ENCODE peak calls at places on chromosomes 4 and X, in nine cellular contexts. E is mucosa of descending colon; G is stimulated activated CD8-positive, alpha-beta memory T cell treated with anti-CD3 and anti-CD28 coated beads, Interleukin-7, amount 100 ng/mL, for 24 hours; Q is ACHN; X is RCC 7860; Y is bronchial epithelial cell; R is LoVo; H is effector memory CD4-positive, alpha-beta T cell; M is naive thymus-derived CD4-positive, alpha-beta T cell. D is an unnamed sample.

GRCh38 chrX:109485470-109486340 is 3.8 kb upstream of the GUCY2F start:
- DNase-seq in E (peak), Y (peak), H (peak), Q (peak), R (peak), M (peak), G (peak), X (peak), D (no peak)

GRCh38 chr4:2930821-2931764 is 32.1 kb downstream of the NOP14 start:
- DNase-seq in X (no peak), M (no peak), Q (no peak), R (no peak), G (no peak), H (no peak), Y (no peak), E (peak), D (no peak)

GRCh38 chr4:31530555-31530954 is 810.4 kb downstream of the PCDH7 start:
- DNase-seq in R (no peak), M (no peak), H (no peak), Q (no peak), Y (no peak), X (no peak), E (no peak), G (no peak), D (no peak)

GRCh38 chrX:111180750-111181240 is 84.8 kb downstream of the PAK3 start:
- DNase-seq in X (no peak), H (no peak), G (no peak), E (no peak), Y (no peak), M (no peak), Q (no peak), R (no peak), D (no peak)

GRCh38 chrX:49041683-49042529 is 1.3 kb downstream of the TFE3 start:
- DNase-seq in R (peak), X (peak), M (no peak), E (no peak), Y (peak), G (no peak), H (no peak), Q (peak), D (no peak)

GRCh38 chr4:161522031-161522430 is 641.8 kb downstream of the FSTL5 start:
- DNase-seq in M (no peak), Q (no peak), R (no peak), G (no peak), Y (no peak), X (no peak), H (no peak), E (no peak), D (no peak)

GRCh38 chr4:37561803-37562207 is 124.4 kb downstream of the RELL1 start:
- DNase-seq in M (no peak), Q (no peak), X (peak), G (no peak), E (no peak), Y (peak), R (no peak), H (no peak), D (no peak)

GRCh38 chrX:68894513-68895338 is 65.9 kb downstream of the EFNB1 start:
- DNase-seq in Y (peak), G (no peak), R (no peak), E (peak), X (no peak), H (no peak), Q (no peak), M (peak), D (no peak)

GRCh38 chr4:55866290-55866907 is 13.0 kb downstream of the EXOC1 start:
- DNase-seq in Q (peak), Y (peak), E (no peak), R (peak), G (no peak), X (peak), M (no peak), H (no peak), D (no peak)

GRCh38 chrX:64975491-64975890 is 759 bp downstream of the ZC4H2 start:
- DNase-seq in H (no peak), Y (peak), Q (peak), M (peak), G (no peak), R (no peak), E (peak), X (no peak), D (no peak)

GRCh38 chrX:48592971-48593370 is 4.3 kb upstream of the WDR13 start:
- DNase-seq in E (no peak), Y (no peak), Q (no peak), M (no peak), X (no peak), G (no peak), R (no peak), H (no peak), D (no peak)

GRCh38 chr4:173415885-173416658 is 17.2 kb upstream of the SCRG1 start:
- DNase-seq in E (no peak), Q (no peak), H (no peak), R (no peak), G (no peak), M (no peak), Y (no peak), X (no peak), D (no peak)

GRCh38 chrX:136210806-136211205 is 40.4 kb downstream of the MAP7D3 start:
- DNase-seq in M (no peak), R (no peak), X (peak), H (no peak), E (no peak), Q (no peak), Y (no peak), G (no peak), D (no peak)

GRCh38 chrX:19085975-19086772 is 36.1 kb downstream of the ADGRG2 start:
- DNase-seq in H (no peak), M (no peak), G (no peak), Y (no peak), R (no peak), E (no peak), X (no peak), Q (no peak), D (no peak)